ENCODE peak calls at places on chromosomes 4 and X, in four cellular contexts. M, V, C and F are unnamed samples.

GRCh38 chr4:119525005-119525749 is 103.4 kb downstream of the PDE5A start:
- DNase-seq in M (peak), V (no peak), C (no peak), F (no peak)

GRCh38 chr4:76708986-76709385 is 189.0 kb downstream of the SOWAHB start:
- DNase-seq in M (peak), V (no peak), C (no peak), F (no peak)

GRCh38 chr4:16942491-16942890 is 44.0 kb upstream of the LDB2 start:
- DNase-seq in M (no peak), V (no peak), C (no peak), F (no peak)

GRCh38 chr4:27003602-27004238 is 143.1 kb downstream of the STIM2 start:
- DNase-seq in M (peak), V (no peak), C (no peak), F (peak)

GRCh38 chrX:50801135-50801534 is 12.9 kb downstream of the SHROOM4 start:
- DNase-seq in M (no peak), V (no peak), C (no peak), F (no peak)

GRCh38 chr4:84938316-84938715 is 28.2 kb downstream of the WDFY3 start:
- DNase-seq in M (peak), V (no peak), C (no peak), F (no peak)

GRCh38 chrX:48937065-48937907 is 18.5 kb upstream of the PIM2 start:
- DNase-seq in M (peak), V (peak), C (peak), F (peak)

GRCh38 chr4:96305030-96305429 is 465.1 kb downstream of the PDHA2 start:
- DNase-seq in M (no peak), V (no peak), C (no peak), F (no peak)

GRCh38 chrX:150880808-150881165 is 17.7 kb downstream of the CD99L2 start:
- DNase-seq in M (no peak), V (no peak), C (peak), F (no peak)

GRCh38 chrX:150159537-150159936 is 203.6 kb upstream of the MAMLD1 start:
- DNase-seq in M (no peak), V (no peak), C (no peak), F (no peak)

GRCh38 chrX:6440647-6441046 is 94.3 kb downstream of the VCX3A start:
- DNase-seq in M (no peak), V (no peak), C (no peak), F (no peak)

GRCh38 chr4:77538144-77538543 is 67.5 kb upstream of the CXCL13 start:
- DNase-seq in M (peak), V (no peak), C (no peak), F (peak)

GRCh38 chr4:86594559-86595425 is 677 bp downstream of the PTPN13 start:
- DNase-seq in M (peak), V (peak), C (peak), F (no peak)

GRCh38 chr4:173413043-173413442 is 14.1 kb upstream of the SCRG1 start:
- DNase-seq in M (no peak), V (no peak), C (no peak), F (no peak)

GRCh38 chr4:6549890-6550620 is 24.9 kb upstream of the MAN2B2 start:
- DNase-seq in M (no peak), V (no peak), C (no peak), F (no peak)

GRCh38 chr4:28834120-28834519 is 1886.0 kb upstream of the PCDH7 start:
- DNase-seq in M (no peak), V (no peak), C (no peak), F (no peak)

GRCh38 chrX:130105226-130105625 is 5.1 kb downstream of the ELF4 start:
- DNase-seq in M (no peak), V (no peak), C (no peak), F (no peak)

GRCh38 chr4:4761128-4761991 is 98.1 kb upstream of the MSX1 start:
- DNase-seq in M (no peak), V (no peak), C (no peak), F (peak)

GRCh38 chrX:150223176-150224015 is 139.7 kb upstream of the MAMLD1 start:
- DNase-seq in M (no peak), V (no peak), C (no peak), F (no peak)

GRCh38 chrX:151902813-151903591 is 9.7 kb upstream of the MAGEA4 start:
- DNase-seq in M (peak), V (peak), C (no peak), F (no peak)

GRCh38 chr4:22460266-22460665 is 55.6 kb downstream of the ADGRA3 start:
- DNase-seq in M (no peak), V (no peak), C (no peak), F (no peak)

GRCh38 chr4:183008492-183008891 is 90.6 kb upstream of the WWC2 start:
- DNase-seq in M (no peak), V (no peak), C (no peak), F (no peak)

GRCh38 chr4:101191302-101192098 is 155.8 kb downstream of the PPP3CA start:
- DNase-seq in M (no peak), V (peak), C (no peak), F (no peak)
- H3K4me3 ChIP-seq in M (no peak), V (peak), C (no peak), F (no peak)

DNA sequence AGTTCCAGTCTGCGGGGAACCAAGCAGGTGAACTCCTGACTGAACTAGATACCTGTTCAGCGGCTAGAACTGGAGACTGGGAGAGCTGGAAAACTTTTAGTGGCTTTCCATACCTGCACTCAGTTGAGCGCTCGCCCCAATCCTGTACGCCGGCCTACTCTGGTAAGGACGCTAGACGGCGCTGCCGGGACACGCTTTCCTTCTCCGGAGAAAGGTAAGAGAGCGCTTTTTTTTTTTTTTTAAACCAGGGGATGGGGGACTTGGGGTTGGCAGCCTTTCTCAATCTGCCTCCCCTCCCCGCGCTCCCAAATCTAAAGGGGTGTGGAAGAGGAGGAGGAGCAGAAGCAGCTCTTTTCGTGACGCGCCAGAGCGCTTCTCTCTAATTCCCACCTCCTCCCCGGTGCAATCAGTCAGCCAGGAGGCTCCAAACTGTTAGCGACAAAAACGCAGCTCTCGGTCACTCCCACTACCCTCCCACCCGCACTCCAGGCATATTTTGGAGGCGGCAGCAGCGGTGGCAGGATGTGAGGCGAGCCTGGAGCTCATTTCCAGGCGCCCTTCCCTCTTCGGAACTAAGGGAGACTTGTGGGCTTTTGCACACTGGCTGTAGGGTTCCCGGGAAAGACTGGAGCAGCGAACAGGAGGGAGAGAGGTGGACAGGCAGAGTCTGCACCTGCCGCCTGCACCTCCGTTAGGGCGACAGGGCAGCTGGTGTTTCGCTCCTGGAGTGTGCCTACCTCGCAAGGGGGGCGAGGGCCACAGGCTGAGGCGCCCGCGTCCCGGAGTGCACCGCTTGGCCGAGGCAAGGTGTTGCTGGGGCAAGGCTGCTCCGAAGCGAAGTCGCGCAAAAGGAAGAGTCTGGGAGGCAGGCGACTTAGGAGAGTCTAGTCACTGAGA is at the start of gene IL1RAPL2:
- DNase-seq in M (peak), V (no peak), C (no peak), F (no peak)
- H3K4me3 ChIP-seq in M (no peak), V (peak), C (no peak), F (no peak)

GRCh38 chr4:109432676-109433075 is 939 bp upstream of the SEC24B start:
- DNase-seq in M (no peak), V (no peak), C (no peak), F (no peak)

GRCh38 chr4:109434793-109435080 is 1.1 kb downstream of the SEC24B start:
- DNase-seq in M (no peak), V (no peak), C (no peak), F (no peak)

GRCh38 chr4:109434007-109434792 is 585 bp downstream of the SEC24B start:
- DNase-seq in M (peak), V (peak), C (peak), F (no peak)

GRCh38 chr4:109433281-109434006 is at the start of gene SEC24B:
- DNase-seq in M (peak), V (peak), C (peak), F (peak)

DNA sequence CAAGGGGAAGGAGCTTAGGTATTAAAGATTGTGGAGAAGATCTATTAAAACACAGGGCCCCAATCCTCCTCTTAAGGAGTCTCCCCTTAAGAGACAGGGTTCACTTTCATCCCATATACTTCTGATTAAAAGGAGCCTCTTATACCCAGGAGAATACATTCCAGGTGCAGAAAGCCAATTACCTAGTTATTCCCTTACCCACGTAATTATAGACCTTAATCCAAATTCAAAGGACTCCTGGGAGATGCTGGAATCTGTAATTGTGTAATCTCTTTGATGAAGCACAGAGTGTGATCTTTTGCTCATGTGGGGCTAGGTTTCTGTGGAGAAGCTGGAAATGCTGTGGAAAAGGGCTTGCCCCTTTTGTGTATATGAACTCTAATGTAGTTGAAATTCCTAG is 1.4 kb upstream of the SEC24B start:
- DNase-seq in M (no peak), V (no peak), C (no peak), F (no peak)
- H3K4me3 ChIP-seq in M (peak), V (no peak), C (no peak), F (no peak)

DNA sequence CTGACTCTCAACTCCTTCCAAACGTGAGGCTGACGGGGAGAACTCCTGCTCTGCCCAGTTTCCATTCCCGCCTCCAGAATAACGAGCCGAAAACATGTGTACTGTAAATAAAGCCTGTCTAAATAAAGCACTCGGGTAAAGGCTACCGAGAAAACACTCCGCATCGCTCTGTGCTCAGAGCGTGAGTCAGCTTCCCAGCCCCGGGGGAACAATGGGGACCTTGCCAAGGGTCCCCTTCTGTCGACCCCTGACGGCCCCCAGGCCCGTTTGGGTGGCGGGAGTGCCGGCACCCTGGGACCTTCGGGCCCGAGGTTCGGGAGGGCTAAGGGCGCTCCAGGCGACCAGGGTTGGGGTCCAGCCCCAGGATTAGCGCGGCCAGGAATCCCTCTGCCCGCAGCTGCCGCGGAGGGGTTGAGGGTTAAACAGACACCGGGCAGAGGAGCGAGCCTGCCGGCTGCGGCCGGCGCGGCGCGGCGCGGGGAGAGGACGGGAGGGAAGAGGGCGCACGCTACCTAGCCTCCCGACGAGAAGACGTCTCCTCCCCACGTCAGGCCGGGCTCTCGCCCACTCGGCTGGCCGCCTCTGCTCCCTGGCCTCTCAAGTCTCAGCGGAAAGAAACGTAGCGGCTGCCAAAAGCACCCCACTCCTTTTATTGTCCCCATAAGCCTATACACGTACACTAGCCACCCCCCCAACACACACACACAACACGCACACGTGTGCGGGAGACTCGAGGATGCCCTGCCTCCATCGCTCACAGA is 85.5 kb downstream of the BCOR start:
- DNase-seq in M (peak), V (peak), C (no peak), F (no peak)
- H3K4me3 ChIP-seq in M (peak), V (peak), C (no peak), F (no peak)

DNA sequence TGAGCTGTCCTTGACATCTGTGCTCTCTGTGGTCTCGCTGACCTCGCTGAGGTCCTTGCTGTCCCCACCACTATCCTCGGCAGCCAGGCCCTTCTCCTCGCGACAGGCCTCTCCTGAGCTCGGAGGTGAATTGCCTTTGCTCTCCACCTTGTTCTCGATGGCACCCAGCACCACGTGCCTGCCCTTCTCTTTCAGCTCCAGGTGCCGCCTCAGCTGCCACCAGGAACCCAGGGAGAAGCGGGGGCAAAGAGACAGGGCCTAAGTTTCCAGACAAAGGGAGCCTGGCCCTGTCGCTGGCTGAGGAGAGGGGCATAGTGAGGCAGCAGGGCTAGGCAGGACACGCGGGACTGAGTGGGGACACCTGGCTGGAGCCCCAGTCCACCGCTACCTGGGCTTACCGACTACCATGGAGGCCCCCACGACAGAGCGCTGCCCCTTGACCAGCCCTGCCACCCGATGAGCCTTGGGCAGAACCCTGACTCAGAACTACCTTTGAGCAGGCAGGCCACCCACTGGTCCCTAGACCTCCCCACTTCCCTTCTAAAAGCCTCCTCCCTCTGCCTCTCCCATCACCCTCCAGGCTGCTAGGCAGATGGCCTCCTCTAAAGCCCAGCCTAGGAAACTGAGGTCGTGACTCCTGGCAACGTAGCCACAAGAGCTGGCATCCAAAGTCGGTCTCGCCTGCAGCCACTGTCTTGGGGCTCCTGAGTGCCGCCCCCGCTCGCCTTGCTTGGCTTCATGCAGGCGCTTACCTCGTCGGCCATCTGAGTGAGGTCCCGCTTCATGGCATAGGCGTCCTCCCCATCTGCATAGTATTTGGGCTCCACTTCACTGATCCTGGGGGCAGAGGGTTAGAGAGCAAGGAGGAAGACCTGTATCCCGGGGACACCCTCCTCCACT is 4.2 kb upstream of the ARHGAP4 start:
- DNase-seq in M (no peak), V (no peak), C (no peak), F (no peak)
- H3K4me3 ChIP-seq in M (no peak), V (no peak), C (peak), F (no peak)